ENCODE peak calls at places on chromosome 7, in five cellular contexts. L is H9, F is H1, P is mesenchymal stem cell, K is trophoblast cell. B is an unnamed sample.

GRCh38 chr7:151566897-151567320 is 47.2 kb upstream of the RHEB start:
- DNase-seq in L (no peak), F (no peak), P (peak), K (peak), B (no peak)

GRCh38 chr7:121379930-121380329 is 16.2 kb downstream of the FAM3C start:
- DNase-seq in L (no peak), F (no peak), P (no peak), K (no peak), B (no peak)

GRCh38 chr7:76008156-76008687 is 13.8 kb upstream of the TMEM120A start:
- DNase-seq in L (no peak), F (no peak), P (no peak), K (peak), B (no peak)

GRCh38 chr7:951881-952547 is 2.5 kb downstream of the ADAP1 start:
- DNase-seq in L (no peak), F (no peak), P (no peak), K (no peak), B (no peak)

GRCh38 chr7:43880596-43880995 is 11.3 kb upstream of the MRPS24 start:
- DNase-seq in L (no peak), F (no peak), P (peak), K (no peak), B (no peak)

GRCh38 chr7:26101471-26102151 is 50.4 kb upstream of the NFE2L3 start:
- DNase-seq in L (peak), F (peak), P (no peak), K (no peak), B (peak)

GRCh38 chr7:98731651-98732050 is 114.6 kb downstream of the NPTX2 start:
- DNase-seq in L (no peak), F (no peak), P (no peak), K (no peak), B (no peak)

GRCh38 chr7:138755831-138756590 is 41.8 kb upstream of the TMEM213 start:
- DNase-seq in L (no peak), F (no peak), P (no peak), K (no peak), B (no peak)

GRCh38 chr7:99210265-99210970 is 2.5 kb upstream of the KPNA7 start:
- DNase-seq in L (no peak), F (no peak), P (no peak), K (peak), B (no peak)

GRCh38 chr7:43763183-43763582 is 4.7 kb downstream of the BLVRA start:
- DNase-seq in L (peak), F (peak), P (no peak), K (no peak), B (no peak)

GRCh38 chr7:156473476-156474240 is 166.9 kb upstream of the RNF32 start:
- DNase-seq in L (peak), F (peak), P (peak), K (peak), B (peak)

GRCh38 chr7:111593343-111593742 is 31.1 kb upstream of the IMMP2L start:
- DNase-seq in L (no peak), F (no peak), P (no peak), K (no peak), B (no peak)

GRCh38 chr7:33044986-33045385 is 17.6 kb downstream of the NT5C3A start:
- DNase-seq in L (no peak), F (no peak), P (no peak), K (no peak), B (no peak)

GRCh38 chr7:22167482-22167881 is 189.5 kb downstream of the RAPGEF5 start:
- DNase-seq in L (no peak), F (no peak), P (no peak), K (no peak), B (no peak)

GRCh38 chr7:46932656-46933424 is 649.1 kb downstream of the TNS3 start:
- DNase-seq in L (no peak), F (no peak), P (peak), K (peak), B (no peak)

GRCh38 chr7:135795846-135796570 is 47.4 kb upstream of the FAM180A start:
- DNase-seq in L (no peak), F (no peak), P (no peak), K (no peak), B (no peak)

GRCh38 chr7:92794846-92795245 is 41.5 kb downstream of the CDK6 start:
- DNase-seq in L (no peak), F (no peak), P (no peak), K (no peak), B (no peak)

GRCh38 chr7:92799446-92800211 is 36.7 kb downstream of the CDK6 start:
- DNase-seq in L (no peak), F (no peak), P (no peak), K (no peak), B (no peak)

GRCh38 chr7:92798517-92799249 is 37.7 kb downstream of the CDK6 start:
- DNase-seq in L (no peak), F (no peak), P (no peak), K (no peak), B (no peak)

GRCh38 chr7:92797693-92798092 is 38.7 kb downstream of the CDK6 start:
- DNase-seq in L (no peak), F (no peak), P (peak), K (no peak), B (no peak)

DNA sequence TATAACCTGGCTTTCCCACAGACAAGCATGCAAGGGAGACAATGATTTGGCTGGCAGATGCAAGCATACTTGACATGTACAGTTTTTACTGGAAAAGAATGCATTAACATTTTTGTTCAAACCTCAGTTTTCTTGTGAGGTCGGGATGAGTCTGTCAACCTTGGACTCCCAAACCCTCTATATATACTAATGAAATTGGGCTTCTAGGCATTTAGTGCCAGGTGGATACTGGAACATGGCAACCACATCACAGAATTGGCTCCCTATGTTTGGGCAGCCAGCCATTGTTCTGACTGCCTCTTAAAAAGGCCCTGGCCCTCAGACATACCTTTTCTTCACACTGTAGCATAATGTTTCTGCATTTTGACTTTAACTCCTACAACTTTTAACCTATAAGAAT is 39.1 kb downstream of the CDK6 start:
- DNase-seq in L (no peak), F (no peak), P (no peak), K (no peak), B (no peak)
- H2BK12ac ChIP-seq in L (no peak), F (peak), P (no peak), K (no peak), B (no peak)

GRCh38 chr7:94656658-94656924 is 658 bp upstream of the SGCE start:
- DNase-seq in L (no peak), F (no peak), P (no peak), K (no peak), B (no peak)

GRCh38 chr7:94655884-94656657 is at the start of gene SGCE:
- DNase-seq in L (peak), F (peak), P (peak), K (peak), B (peak)

GRCh38 chr7:94656925-94657731 is 1.2 kb upstream of the SGCE start:
- DNase-seq in L (peak), F (peak), P (peak), K (peak), B (peak)

GRCh38 chr7:94660006-94660405 is 4.1 kb upstream of the SGCE start:
- DNase-seq in L (no peak), F (no peak), P (no peak), K (no peak), B (no peak)

DNA sequence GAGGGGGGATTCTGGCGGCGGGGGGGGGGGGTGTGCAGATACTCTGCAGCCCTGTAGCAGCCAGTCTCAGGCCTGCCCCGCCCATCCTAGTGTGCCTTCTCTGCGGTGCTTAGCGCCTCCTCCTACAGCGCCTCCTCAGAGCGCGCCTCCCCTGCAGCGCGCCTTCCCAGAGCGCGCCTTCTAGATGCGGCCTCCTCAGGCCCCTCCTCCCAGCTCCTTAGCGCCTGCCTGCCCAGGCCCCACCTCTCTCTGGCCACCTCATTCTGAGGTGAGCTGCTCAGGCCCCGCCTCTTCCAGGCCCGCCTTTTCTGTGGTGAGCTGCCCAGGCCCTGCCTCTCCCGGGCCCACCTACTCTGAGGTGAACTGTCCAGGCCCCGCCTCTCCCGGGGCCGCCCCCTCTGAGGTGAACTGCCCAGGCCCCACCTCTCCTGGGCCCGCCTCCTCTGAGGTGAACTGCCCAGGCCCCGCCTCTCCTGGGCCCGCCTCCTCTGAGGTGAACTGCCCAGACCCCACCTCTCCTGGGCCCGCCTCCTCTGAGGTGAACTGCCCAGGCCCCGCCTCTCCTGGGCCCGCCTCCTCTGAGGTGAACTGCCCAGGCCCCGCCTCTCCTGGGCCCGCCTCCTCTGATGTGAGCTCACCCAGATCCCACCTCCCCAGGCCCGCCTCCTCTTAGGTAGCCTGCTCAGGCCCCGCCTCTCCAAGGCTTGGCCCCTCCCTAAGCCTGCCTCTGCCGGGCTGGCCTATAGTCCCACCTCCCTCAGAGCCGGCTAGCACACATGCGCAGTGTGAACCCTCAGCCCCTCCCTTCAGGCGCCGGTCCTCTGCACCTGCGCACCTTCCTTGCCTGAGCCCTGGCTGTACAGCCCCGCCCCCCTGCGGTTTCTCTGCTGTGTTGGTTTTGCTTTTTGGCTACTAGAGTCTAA is 2.1 kb upstream of the SGCE start:
- DNase-seq in L (peak), F (peak), P (peak), K (peak), B (peak)
- H2BK12ac ChIP-seq in L (no peak), F (no peak), P (no peak), K (no peak), B (no peak)

GRCh38 chr7:2655870-2656614 is 24.3 kb downstream of the TTYH3 start:
- DNase-seq in L (no peak), F (no peak), P (no peak), K (no peak), B (no peak)
- H2BK12ac ChIP-seq in L (no peak), F (no peak), P (no peak), K (no peak), B (no peak)

GRCh38 chr7:30170460-30171197 is 35.8 kb downstream of the MTURN start:
- DNase-seq in L (no peak), F (no peak), P (no peak), K (peak), B (no peak)

GRCh38 chr7:30171753-30172447 is 37.1 kb downstream of the MTURN start:
- DNase-seq in L (no peak), F (no peak), P (peak), K (peak), B (no peak)

GRCh38 chr7:30173058-30173897 is 38.5 kb downstream of the MTURN start:
- DNase-seq in L (no peak), F (no peak), P (peak), K (peak), B (no peak)

GRCh38 chr7:30175171-30175570 is 40.4 kb downstream of the MTURN start:
- DNase-seq in L (no peak), F (no peak), P (no peak), K (no peak), B (no peak)

GRCh38 chr7:30172451-30172850 is 37.7 kb downstream of the MTURN start:
- DNase-seq in L (no peak), F (no peak), P (no peak), K (peak), B (no peak)
- H2BK12ac ChIP-seq in L (no peak), F (peak), P (no peak), K (no peak), B (no peak)

DNA sequence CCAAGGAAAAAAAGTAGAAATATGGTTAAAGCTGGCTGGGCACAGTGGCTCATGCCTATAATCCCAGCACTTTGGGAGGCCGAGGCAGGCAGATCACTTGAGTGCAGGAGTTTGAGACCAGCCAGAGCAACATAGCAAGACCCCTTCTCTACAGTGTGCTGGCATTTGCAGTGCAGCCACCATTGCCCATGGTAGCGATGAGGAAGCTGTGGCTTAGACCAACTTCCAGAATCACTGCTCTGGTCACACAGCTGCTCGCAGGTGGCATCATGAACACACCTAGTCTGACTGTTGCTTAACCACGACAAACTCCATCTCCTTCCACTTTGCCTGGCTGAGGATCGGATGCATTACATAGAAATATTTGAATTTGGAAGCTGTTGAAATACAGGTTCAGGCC is 137.1 kb downstream of the CUX1 start:
- DNase-seq in L (no peak), F (no peak), P (no peak), K (no peak), B (no peak)
- H2BK12ac ChIP-seq in L (no peak), F (no peak), P (no peak), K (no peak), B (no peak)

GRCh38 chr7:78493383-78493782 is 694.8 kb downstream of the PHTF2 start:
- DNase-seq in L (no peak), F (no peak), P (no peak), K (no peak), B (no peak)

GRCh38 chr7:78489851-78490250 is 691.3 kb downstream of the PHTF2 start:
- DNase-seq in L (no peak), F (no peak), P (no peak), K (no peak), B (no peak)

GRCh38 chr7:78492146-78492545 is 693.6 kb downstream of the PHTF2 start:
- DNase-seq in L (no peak), F (no peak), P (no peak), K (no peak), B (no peak)

GRCh38 chr7:78489423-78489822 is 690.9 kb downstream of the PHTF2 start:
- DNase-seq in L (no peak), F (no peak), P (no peak), K (no peak), B (no peak)

DNA sequence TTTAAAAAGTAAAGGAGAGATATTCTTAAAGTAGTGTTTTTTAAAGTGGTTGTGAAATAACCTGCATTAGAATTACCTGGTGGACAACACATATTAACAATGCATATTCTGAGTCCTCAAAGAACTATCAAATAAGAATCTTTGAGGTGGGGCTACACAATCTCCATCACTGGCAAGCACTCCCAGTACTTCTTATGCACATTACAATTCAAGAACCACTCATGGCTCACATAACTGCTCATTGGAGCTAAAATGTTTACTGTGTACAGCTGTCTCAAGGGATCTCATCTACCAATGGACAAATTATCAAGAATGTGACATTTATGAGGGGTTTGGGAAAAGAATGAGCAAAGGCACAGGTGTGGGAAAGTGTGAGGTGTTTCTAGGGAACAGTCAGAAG is 692.0 kb downstream of the PHTF2 start:
- DNase-seq in L (no peak), F (no peak), P (no peak), K (no peak), B (no peak)
- H2BK12ac ChIP-seq in L (no peak), F (no peak), P (no peak), K (no peak), B (no peak)

GRCh38 chr7:37267251-37267650 is 181.4 kb downstream of the ELMO1 start:
- DNase-seq in L (no peak), F (no peak), P (no peak), K (no peak), B (no peak)
- H2BK12ac ChIP-seq in L (no peak), F (no peak), P (no peak), K (no peak), B (no peak)

GRCh38 chr7:130818056-130818455 is 84.0 kb upstream of the KLF14 start:
- DNase-seq in L (no peak), F (no peak), P (no peak), K (no peak), B (no peak)
- H2BK12ac ChIP-seq in L (no peak), F (no peak), P (no peak), K (no peak), B (no peak)

B was measured in neuronal stem cell.